ENCODE peak calls at places on chromosome 19, in seven cellular contexts. One of them, this sample, is unnamed.

GRCh38 chr19:1243768-1244692 is 2.5 kb downstream of the ATP5F1D start:
- DNase-seq in fibroblast of lung: peak; percentile 85
- DNase-seq in nephron progenitor cell: peak; percentile 89
- DNase-seq in GM12865: peak; percentile 92
- DNase-seq in neural crest cell: peak; percentile 84
- DNase-seq in foreskin keratinocyte: no peak
- DNase-seq in psoas muscle: peak; percentile 97
- DNase-seq in this sample: peak; percentile 79

GRCh38 chr19:34269081-34269480 is 14.7 kb downstream of the GARRE1 start:
- DNase-seq in fibroblast of lung: no peak
- DNase-seq in psoas muscle: no peak
- DNase-seq in foreskin keratinocyte: no peak
- DNase-seq in nephron progenitor cell: no peak
- DNase-seq in GM12865: peak; percentile 15
- DNase-seq in neural crest cell: no peak
- DNase-seq in this sample: no peak

GRCh38 chr19:5313307-5313706 is 27.3 kb downstream of the PTPRS start:
- DNase-seq in psoas muscle: no peak
- DNase-seq in foreskin keratinocyte: no peak
- DNase-seq in GM12865: peak; percentile 40
- DNase-seq in fibroblast of lung: no peak
- DNase-seq in nephron progenitor cell: no peak
- DNase-seq in neural crest cell: no peak
- DNase-seq in this sample: peak; percentile 79

GRCh38 chr19:57830071-57830602 is at the start of gene ZNF587B:
- DNase-seq in psoas muscle: peak; percentile 84
- DNase-seq in foreskin keratinocyte: peak; percentile 68
- DNase-seq in nephron progenitor cell: peak; percentile 88
- DNase-seq in neural crest cell: peak; percentile 83
- DNase-seq in fibroblast of lung: peak; percentile 84
- DNase-seq in GM12865: no peak
- DNase-seq in this sample: peak; percentile 18

GRCh38 chr19:38139122-38139521 is 84.9 kb downstream of the DPF1 start:
- DNase-seq in nephron progenitor cell: no peak
- DNase-seq in GM12865: no peak
- DNase-seq in foreskin keratinocyte: no peak
- DNase-seq in psoas muscle: no peak
- DNase-seq in neural crest cell: no peak
- DNase-seq in fibroblast of lung: no peak
- DNase-seq in this sample: no peak

GRCh38 chr19:14078406-14078805 is 5.8 kb downstream of the MISP3 start:
- DNase-seq in psoas muscle: no peak
- DNase-seq in fibroblast of lung: no peak
- DNase-seq in GM12865: no peak
- DNase-seq in neural crest cell: no peak
- DNase-seq in foreskin keratinocyte: no peak
- DNase-seq in nephron progenitor cell: no peak
- DNase-seq in this sample: no peak

GRCh38 chr19:45645631-45646344 is 6.6 kb upstream of the EML2 start:
- DNase-seq in fibroblast of lung: peak; percentile 83
- DNase-seq in foreskin keratinocyte: no peak
- DNase-seq in nephron progenitor cell: peak; percentile 77
- DNase-seq in psoas muscle: peak; percentile 86
- DNase-seq in GM12865: peak; percentile 93
- DNase-seq in neural crest cell: peak; percentile 72
- DNase-seq in this sample: peak; percentile 88

GRCh38 chr19:37551123-37551993 is 43.2 kb downstream of the ZNF571 start:
- DNase-seq in GM12865: peak; percentile 82
- DNase-seq in psoas muscle: no peak
- DNase-seq in foreskin keratinocyte: peak; percentile 49
- DNase-seq in fibroblast of lung: peak; percentile 81
- DNase-seq in nephron progenitor cell: no peak
- DNase-seq in neural crest cell: no peak
- DNase-seq in this sample: peak; percentile 93

GRCh38 chr19:13207237-13208130 is 57.3 kb downstream of the IER2 start:
- DNase-seq in psoas muscle: peak; percentile 69
- DNase-seq in nephron progenitor cell: peak; percentile 53
- DNase-seq in fibroblast of lung: no peak
- DNase-seq in foreskin keratinocyte: no peak
- DNase-seq in GM12865: peak; percentile 63
- DNase-seq in neural crest cell: peak; percentile 30
- DNase-seq in this sample: peak; percentile 78

GRCh38 chr19:571127-571974 is 1.0 kb upstream of the BSG start:
- DNase-seq in fibroblast of lung: peak; percentile 40
- DNase-seq in foreskin keratinocyte: no peak
- DNase-seq in psoas muscle: no peak
- DNase-seq in nephron progenitor cell: peak; percentile 47
- DNase-seq in neural crest cell: peak; percentile 52
- DNase-seq in GM12865: peak; percentile 79
- DNase-seq in this sample: peak; percentile 79

GRCh38 chr19:3879656-3880055 is 829 bp upstream of the ATCAY start:
- DNase-seq in psoas muscle: no peak
- DNase-seq in fibroblast of lung: no peak
- DNase-seq in nephron progenitor cell: no peak
- DNase-seq in GM12865: no peak
- DNase-seq in foreskin keratinocyte: no peak
- DNase-seq in neural crest cell: no peak
- DNase-seq in this sample: no peak
- TF ChIP-seq CTCF in psoas muscle: no peak
- TF ChIP-seq CTCF in fibroblast of lung: no peak
- TF ChIP-seq CTCF in nephron progenitor cell: peak; percentile 16
- TF ChIP-seq CTCF in GM12865: no peak
- TF ChIP-seq CTCF in foreskin keratinocyte: peak; percentile 19
- TF ChIP-seq CTCF in neural crest cell: peak; percentile 40
- TF ChIP-seq CTCF in this sample: peak; percentile 25

GRCh38 chr19:7461841-7462629 is 26.8 kb downstream of the PEX11G start:
- DNase-seq in neural crest cell: no peak
- DNase-seq in fibroblast of lung: no peak
- DNase-seq in nephron progenitor cell: no peak
- DNase-seq in GM12865: no peak
- DNase-seq in psoas muscle: no peak
- DNase-seq in foreskin keratinocyte: no peak
- DNase-seq in this sample: no peak
- TF ChIP-seq CTCF in neural crest cell: no peak
- TF ChIP-seq CTCF in fibroblast of lung: no peak
- TF ChIP-seq CTCF in nephron progenitor cell: no peak
- TF ChIP-seq CTCF in GM12865: no peak
- TF ChIP-seq CTCF in psoas muscle: no peak
- TF ChIP-seq CTCF in foreskin keratinocyte: no peak
- TF ChIP-seq CTCF in this sample: no peak

GRCh38 chr19:54477650-54478049 is 4.6 kb upstream of the CDC42EP5 start:
- DNase-seq in foreskin keratinocyte: no peak
- DNase-seq in neural crest cell: no peak
- DNase-seq in GM12865: no peak
- DNase-seq in fibroblast of lung: no peak
- DNase-seq in psoas muscle: no peak
- DNase-seq in nephron progenitor cell: no peak
- DNase-seq in this sample: no peak
- TF ChIP-seq CTCF in foreskin keratinocyte: peak; percentile 36
- TF ChIP-seq CTCF in neural crest cell: no peak
- TF ChIP-seq CTCF in GM12865: no peak
- TF ChIP-seq CTCF in fibroblast of lung: no peak
- TF ChIP-seq CTCF in psoas muscle: no peak
- TF ChIP-seq CTCF in nephron progenitor cell: no peak
- TF ChIP-seq CTCF in this sample: no peak

GRCh38 chr19:6343462-6343861 is 10.1 kb upstream of the ACER1 start:
- DNase-seq in foreskin keratinocyte: no peak
- DNase-seq in nephron progenitor cell: no peak
- DNase-seq in neural crest cell: no peak
- DNase-seq in psoas muscle: no peak
- DNase-seq in fibroblast of lung: no peak
- DNase-seq in GM12865: no peak
- DNase-seq in this sample: no peak

GRCh38 chr19:6334490-6335285 is 1.3 kb upstream of the ACER1 start:
- DNase-seq in neural crest cell: no peak
- DNase-seq in psoas muscle: no peak
- DNase-seq in nephron progenitor cell: no peak
- DNase-seq in fibroblast of lung: no peak
- DNase-seq in GM12865: no peak
- DNase-seq in foreskin keratinocyte: no peak
- DNase-seq in this sample: no peak

DNA sequence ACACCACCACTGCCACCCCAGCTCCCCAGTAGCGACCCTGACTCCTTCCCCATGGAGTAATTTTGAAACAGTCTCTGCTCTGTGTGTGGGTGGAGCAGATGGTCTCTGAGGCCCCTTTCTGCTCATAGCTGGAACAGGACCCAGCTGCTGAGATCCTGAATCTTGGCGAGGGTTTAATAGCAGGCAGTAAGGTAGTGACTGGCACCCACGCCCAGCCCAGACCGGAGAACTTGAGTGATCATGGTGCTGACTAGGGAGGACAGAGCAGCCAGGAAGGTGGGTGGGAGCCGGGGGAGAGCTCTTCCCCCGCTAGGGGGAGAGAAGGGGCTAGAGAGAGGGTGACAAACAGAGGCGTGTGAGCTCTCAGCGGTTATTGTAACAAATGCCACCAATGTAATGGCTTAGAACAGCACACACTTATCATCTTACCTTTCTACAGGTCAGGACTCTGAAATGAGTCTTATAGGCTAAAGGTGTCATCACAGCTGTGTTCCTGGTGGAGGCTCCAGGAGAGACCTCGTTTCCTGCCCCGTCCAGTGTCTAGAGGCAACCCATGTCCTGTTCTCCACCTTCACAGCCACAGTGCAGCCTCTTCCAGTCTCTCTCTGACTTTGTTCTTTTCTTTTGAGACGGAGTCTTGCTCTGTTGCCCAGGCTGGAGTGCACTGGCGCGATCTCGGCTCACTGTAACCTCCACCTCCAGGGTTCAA is 7.2 kb upstream of the ACER1 start:
- DNase-seq in fibroblast of lung: no peak
- DNase-seq in foreskin keratinocyte: no peak
- DNase-seq in neural crest cell: no peak
- DNase-seq in GM12865: peak; percentile 13
- DNase-seq in psoas muscle: no peak
- DNase-seq in nephron progenitor cell: no peak
- DNase-seq in this sample: no peak
- TF ChIP-seq CTCF in fibroblast of lung: no peak
- TF ChIP-seq CTCF in foreskin keratinocyte: no peak
- TF ChIP-seq CTCF in neural crest cell: no peak
- TF ChIP-seq CTCF in GM12865: no peak
- TF ChIP-seq CTCF in psoas muscle: no peak
- TF ChIP-seq CTCF in nephron progenitor cell: peak; percentile 12
- TF ChIP-seq CTCF in this sample: peak; percentile 28

DNA sequence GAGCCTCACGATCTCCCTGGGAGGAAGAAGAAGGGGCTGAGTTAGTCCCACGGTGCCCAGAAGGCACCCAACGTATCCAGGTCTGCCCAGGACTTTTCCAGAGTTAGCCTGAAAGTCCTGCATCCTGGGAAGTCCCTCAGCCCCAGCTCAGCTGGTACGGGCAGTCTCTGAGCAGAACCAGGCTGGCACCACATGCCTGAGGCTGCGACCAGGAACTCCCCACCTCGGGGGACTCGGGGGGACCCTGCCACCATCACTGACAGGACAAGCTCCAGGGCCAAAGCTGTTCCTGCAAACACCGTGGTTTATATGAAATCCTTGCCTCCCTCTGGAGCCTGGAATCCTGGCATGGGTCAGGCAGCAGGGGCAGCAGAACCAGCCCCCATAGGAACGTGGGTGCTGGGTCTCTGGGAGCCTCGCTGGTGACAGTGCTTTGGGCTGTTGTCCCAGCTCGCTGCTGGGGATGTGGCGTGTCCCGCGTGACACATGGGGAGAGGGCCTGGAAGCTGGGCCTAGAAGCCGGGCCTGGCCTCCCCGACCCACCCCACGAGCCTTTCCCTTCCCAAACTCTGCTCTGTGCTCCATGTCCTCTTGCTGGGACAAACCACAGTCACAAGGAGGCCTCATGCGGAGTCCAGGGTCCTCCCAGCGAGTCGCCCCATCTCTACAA is 55.5 kb downstream of the GNG7 start:
- DNase-seq in foreskin keratinocyte: no peak
- DNase-seq in psoas muscle: no peak
- DNase-seq in GM12865: no peak
- DNase-seq in fibroblast of lung: no peak
- DNase-seq in neural crest cell: no peak
- DNase-seq in nephron progenitor cell: no peak
- DNase-seq in this sample: no peak
- TF ChIP-seq CTCF in foreskin keratinocyte: no peak
- TF ChIP-seq CTCF in psoas muscle: no peak
- TF ChIP-seq CTCF in GM12865: no peak
- TF ChIP-seq CTCF in fibroblast of lung: no peak
- TF ChIP-seq CTCF in neural crest cell: no peak
- TF ChIP-seq CTCF in nephron progenitor cell: no peak
- TF ChIP-seq CTCF in this sample: no peak

DNA sequence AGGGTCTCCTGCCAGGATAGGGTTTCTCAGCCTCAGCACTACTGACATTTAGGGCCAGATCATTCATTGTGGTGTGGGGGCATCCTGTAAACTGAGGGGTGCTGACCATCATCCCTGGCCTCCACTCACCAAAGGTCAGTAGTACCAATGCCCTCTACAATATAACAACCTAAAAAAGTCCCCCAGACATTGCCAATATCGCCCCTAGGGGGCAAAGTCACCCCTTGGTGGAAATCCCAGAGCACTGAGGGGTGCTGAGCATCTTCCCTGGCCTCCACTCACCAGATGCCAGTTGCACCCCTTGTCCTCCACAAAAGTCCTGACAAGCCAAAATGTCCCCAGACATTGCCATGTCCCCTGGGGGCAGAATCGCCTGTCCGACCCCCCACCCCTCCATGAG is 21.6 kb downstream of the CPAMD8 start:
- DNase-seq in neural crest cell: no peak
- DNase-seq in foreskin keratinocyte: no peak
- DNase-seq in fibroblast of lung: no peak
- DNase-seq in psoas muscle: no peak
- DNase-seq in nephron progenitor cell: no peak
- DNase-seq in GM12865: no peak
- DNase-seq in this sample: no peak
- TF ChIP-seq CTCF in neural crest cell: peak; percentile 23
- TF ChIP-seq CTCF in foreskin keratinocyte: peak; percentile 8
- TF ChIP-seq CTCF in fibroblast of lung: no peak
- TF ChIP-seq CTCF in psoas muscle: no peak
- TF ChIP-seq CTCF in nephron progenitor cell: no peak
- TF ChIP-seq CTCF in GM12865: peak; percentile 21
- TF ChIP-seq CTCF in this sample: peak; percentile 19

GRCh38 chr19:18488403-18488723 is 33.5 kb downstream of the ELL start:
- DNase-seq in nephron progenitor cell: no peak
- DNase-seq in GM12865: no peak
- DNase-seq in fibroblast of lung: no peak
- DNase-seq in foreskin keratinocyte: no peak
- DNase-seq in psoas muscle: peak; percentile 69
- DNase-seq in neural crest cell: no peak
- DNase-seq in this sample: no peak
- TF ChIP-seq CTCF in nephron progenitor cell: no peak
- TF ChIP-seq CTCF in GM12865: no peak
- TF ChIP-seq CTCF in fibroblast of lung: peak; percentile 39
- TF ChIP-seq CTCF in foreskin keratinocyte: peak; percentile 37
- TF ChIP-seq CTCF in psoas muscle: peak; percentile 40
- TF ChIP-seq CTCF in neural crest cell: no peak
- TF ChIP-seq CTCF in this sample: no peak

This sample was measured in GM06990.